ENCODE peak calls at places on chromosomes 16 and 17, in ten cellular contexts. A, W, N, F, V, B, M, R, H and Y are unnamed samples.

GRCh38 chr17:63142836-63143235 is 176.8 kb downstream of the TANC2 start:
- DNase-seq in F (no peak), R (no peak), M (no peak), H (no peak), W (no peak), B (no peak), V (no peak), N (no peak), A (no peak), Y (no peak)

GRCh38 chr16:67517661-67518423 is 10.8 kb upstream of the RIPOR1 start:
- DNase-seq in H (no peak), N (no peak), M (no peak), V (no peak), A (no peak), R (peak), F (no peak), W (no peak), B (no peak), Y (no peak)

GRCh38 chr16:1979271-1980025 is 1.8 kb downstream of the NOXO1 start:
- DNase-seq in R (peak), H (no peak), M (no peak), N (no peak), F (peak), V (peak), B (no peak), A (no peak), W (no peak), Y (no peak)

GRCh38 chr17:40440166-40440565 is 3.1 kb upstream of the IGFBP4 start:
- DNase-seq in V (no peak), F (no peak), B (no peak), M (no peak), H (no peak), A (no peak), N (no peak), W (no peak), R (no peak), Y (no peak)

GRCh38 chr17:66673668-66674276 is 161.1 kb upstream of the CACNG5 start:
- DNase-seq in B (peak), H (peak), M (no peak), V (peak), N (peak), W (no peak), R (peak), A (peak), F (peak), Y (no peak)

GRCh38 chr17:75625813-75626486 is 7.3 kb upstream of the SMIM5 start:
- DNase-seq in R (no peak), F (peak), H (no peak), V (peak), N (no peak), W (no peak), M (no peak), B (peak), A (no peak), Y (no peak)

GRCh38 chr17:15361151-15361550 is 19.8 kb upstream of the TEKT3 start:
- DNase-seq in W (no peak), R (no peak), B (no peak), A (no peak), V (no peak), M (no peak), N (no peak), F (no peak), H (peak), Y (no peak)

GRCh38 chr17:56173958-56174357 is 20.7 kb downstream of the ANKFN1 start:
- DNase-seq in R (no peak), V (no peak), F (no peak), M (peak), W (no peak), H (no peak), N (no peak), A (no peak), B (peak), Y (no peak)

GRCh38 chr17:70646673-70647072 is 477.3 kb downstream of the KCNJ2 start:
- DNase-seq in B (no peak), W (no peak), R (no peak), M (no peak), N (no peak), V (no peak), F (no peak), H (no peak), A (no peak), Y (no peak)

GRCh38 chr17:47401100-47401499 is 77.3 kb downstream of the EFCAB13 start:
- DNase-seq in R (no peak), F (no peak), N (no peak), H (no peak), B (no peak), V (no peak), M (no peak), A (no peak), W (no peak), Y (no peak)

GRCh38 chr17:40953876-40954275 is 12.9 kb downstream of the KRT39 start:
- DNase-seq in M (no peak), N (peak), B (no peak), A (no peak), R (no peak), F (no peak), V (no peak), H (peak), W (no peak), Y (no peak)

GRCh38 chr17:44409309-44410028 is 20.0 kb upstream of the ITGA2B start:
- DNase-seq in B (no peak), H (no peak), V (no peak), M (no peak), W (no peak), R (no peak), N (no peak), A (no peak), F (no peak), Y (no peak)

GRCh38 chr16:87176735-87177134 is 140.5 kb downstream of the C16orf95 start:
- DNase-seq in H (no peak), N (no peak), B (no peak), V (no peak), A (no peak), R (no peak), M (no peak), F (no peak), W (no peak), Y (no peak)

GRCh38 chr17:2170023-2170422 is 115.1 kb downstream of the HIC1 start:
- DNase-seq in R (peak), W (no peak), H (no peak), B (no peak), A (no peak), F (no peak), N (no peak), M (no peak), V (peak), Y (no peak)

GRCh38 chr17:48290378-48290777 is 139.6 kb downstream of the SKAP1 start:
- DNase-seq in V (no peak), N (no peak), A (no peak), H (no peak), B (no peak), M (no peak), R (no peak), F (no peak), W (no peak), Y (no peak)

GRCh38 chr16:85134794-85135153 is 22.5 kb upstream of the CIBAR2 start:
- DNase-seq in B (no peak), R (no peak), W (no peak), A (no peak), F (no peak), H (no peak), N (no peak), M (peak), V (no peak), Y (no peak)

GRCh38 chr17:81814748-81815645 is 11.0 kb downstream of the GCGR start:
- DNase-seq in M (no peak), F (no peak), V (no peak), N (no peak), A (peak), B (peak), H (peak), W (no peak), R (no peak), Y (no peak)